ENCODE peak calls at places on chromosome 2, in five cellular contexts. D is lower leg skin; Q is AG08395; H is NCI-H1930; F is activated CD4-positive, alpha-beta T cell treated with anti-CD3 and anti-CD28 coated beads, Interleukin-2, amount 10 ng/mL, durations not matched to agents 7 days and 5 days. T is an unnamed sample.

GRCh38 chr2:237874585-237875161 is 15.2 kb downstream of the RAMP1 start:
- DNase-seq in H (no peak), Q (peak), D (no peak), F (no peak), T (no peak)

GRCh38 chr2:96970248-96970875 is 16.0 kb downstream of the FAM178B start:
- DNase-seq in H (no peak), F (no peak), Q (no peak), D (no peak), T (no peak)

GRCh38 chr2:73109796-73110540 is 2.8 kb downstream of the RAB11FIP5 start:
- DNase-seq in Q (no peak), H (no peak), F (no peak), D (no peak), T (no peak)

GRCh38 chr2:194004590-194005206 is 1652.3 kb upstream of the SLC39A10 start:
- DNase-seq in F (no peak), Q (no peak), D (no peak), H (no peak), T (no peak)

GRCh38 chr2:98730053-98730850 is 680 bp downstream of the MGAT4A start:
- DNase-seq in D (peak), H (peak), Q (no peak), F (peak), T (no peak)

GRCh38 chr2:240125749-240126148 is 10.4 kb downstream of the COPS9 start:
- DNase-seq in F (no peak), D (no peak), H (no peak), Q (no peak), T (no peak)

GRCh38 chr2:64960819-64961218 is 28.4 kb upstream of the SLC1A4 start:
- DNase-seq in F (no peak), Q (no peak), H (no peak), D (no peak), T (no peak)

GRCh38 chr2:6941299-6942046 is 24.3 kb downstream of the RNF144A start:
- DNase-seq in D (no peak), F (no peak), H (no peak), Q (no peak), T (no peak)

T was measured in NCI-H2081 treated with DMSO at 0.1 percent for 48 hours.